ENCODE peak calls at places on chromosome 11, in ten cellular contexts. U is fibroblast of mammary gland; G is sigmoid colon; X is AG04449; K is GM13976; M is cardiac muscle cell; W is AG09319; Y is CD8-positive, alpha-beta T cell; Q is upper lobe of right lung; R is dorsolateral prefrontal cortex. D is an unnamed sample.

GRCh38 chr11:20003357-20003756 is 156.9 kb downstream of the DBX1 start:
- DNase-seq in K (no peak), X (no peak), Q (no peak), Y (no peak), W (no peak), M (no peak), G (no peak), R (no peak), U (no peak), D (no peak)

GRCh38 chr11:13110929-13111812 is 102.1 kb downstream of the RASSF10 start:
- DNase-seq in U (peak), G (no peak), R (no peak), M (no peak), W (no peak), K (no peak), Y (no peak), X (no peak), Q (no peak), D (no peak)

GRCh38 chr11:14454861-14455632 is 44.6 kb downstream of the COPB1 start:
- DNase-seq in Y (no peak), W (no peak), U (peak), M (peak), Q (no peak), K (peak), X (no peak), G (no peak), R (no peak), D (no peak)

GRCh38 chr11:1553808-1554594 is 18.1 kb downstream of the DUSP8 start:
- DNase-seq in M (no peak), U (no peak), R (no peak), X (no peak), W (no peak), G (no peak), K (no peak), Y (no peak), Q (peak), D (no peak)

GRCh38 chr11:128552783-128553661 is 34.3 kb downstream of the ETS1 start:
- DNase-seq in U (peak), X (no peak), M (no peak), Y (no peak), K (peak), G (no peak), R (peak), W (peak), Q (no peak), D (peak)

GRCh38 chr11:76824083-76824939 is 36.4 kb upstream of the ACER3 start:
- DNase-seq in X (no peak), M (no peak), W (no peak), Y (no peak), G (no peak), R (no peak), U (peak), Q (no peak), K (no peak), D (no peak)

GRCh38 chr11:64722141-64723050 is 601 bp downstream of the NRXN2 start:
- DNase-seq in X (no peak), U (no peak), Q (peak), W (no peak), R (no peak), M (no peak), Y (no peak), G (no peak), K (peak), D (no peak)

GRCh38 chr11:23725752-23726151 is 771.1 kb upstream of the LUZP2 start:
- DNase-seq in K (no peak), W (no peak), X (no peak), U (peak), G (no peak), R (no peak), M (no peak), Q (no peak), Y (no peak), D (no peak)

GRCh38 chr11:9347100-9347499 is 32.7 kb upstream of the TMEM41B start:
- DNase-seq in G (no peak), K (no peak), Q (no peak), R (no peak), U (no peak), W (no peak), Y (no peak), X (no peak), M (peak), D (no peak)

GRCh38 chr11:68064876-68065275 is 26.1 kb downstream of the TCIRG1 start:
- DNase-seq in Q (no peak), R (no peak), K (no peak), M (no peak), X (no peak), Y (no peak), W (no peak), U (no peak), G (no peak), D (no peak)

GRCh38 chr11:21105196-21105917 is 436.0 kb downstream of the NELL1 start:
- DNase-seq in K (no peak), M (no peak), W (no peak), G (no peak), Y (no peak), U (no peak), Q (no peak), X (no peak), R (no peak), D (no peak)

GRCh38 chr11:2672553-2673249 is 27.1 kb downstream of the KCNQ1OT1 start:
- DNase-seq in W (no peak), U (no peak), R (no peak), Q (peak), Y (no peak), G (peak), M (no peak), X (no peak), K (no peak), D (no peak)

GRCh38 chr11:69234171-69234570 is 59.8 kb upstream of the MYEOV start:
- DNase-seq in Q (no peak), K (no peak), G (peak), U (no peak), R (no peak), M (no peak), X (no peak), W (no peak), Y (no peak), D (no peak)

GRCh38 chr11:128251140-128251539 is 336.2 kb downstream of the ETS1 start:
- DNase-seq in W (no peak), M (no peak), Q (no peak), R (no peak), U (peak), Y (no peak), G (no peak), K (no peak), X (peak), D (no peak)

GRCh38 chr11:12235945-12236743 is 125.8 kb downstream of the MICAL2 start:
- DNase-seq in W (peak), R (peak), U (peak), Q (no peak), Y (peak), K (peak), X (no peak), M (peak), G (no peak), D (peak)

GRCh38 chr11:64088159-64089026 is 52.7 kb downstream of the FLRT1 start:
- DNase-seq in U (no peak), X (no peak), W (no peak), M (peak), Q (no peak), R (no peak), Y (no peak), G (no peak), K (no peak), D (no peak)

GRCh38 chr11:34052608-34053160 is 1.2 kb downstream of the CAPRIN1 start:
- DNase-seq in R (peak), Q (peak), G (peak), Y (peak), K (no peak), X (no peak), W (no peak), U (no peak), M (peak), D (no peak)

GRCh38 chr11:123544631-123545375 is 109.6 kb downstream of the SCN3B start:
- DNase-seq in M (no peak), U (no peak), K (no peak), Q (no peak), G (no peak), Y (no peak), X (no peak), W (no peak), R (peak), D (no peak)

GRCh38 chr11:35815556-35816315 is 128.1 kb upstream of the LDLRAD3 start:
- DNase-seq in U (peak), X (no peak), W (peak), Y (no peak), R (no peak), Q (no peak), M (no peak), G (peak), K (no peak), D (no peak)

GRCh38 chr11:66631883-66632282 is 6.6 kb upstream of the RBM4 start:
- DNase-seq in U (no peak), X (no peak), M (no peak), W (no peak), Q (no peak), G (no peak), Y (no peak), K (no peak), R (no peak), D (no peak)

GRCh38 chr11:109015283-109015682 is 350.4 kb downstream of the DDX10 start:
- DNase-seq in U (no peak), Q (no peak), M (no peak), W (no peak), R (no peak), Y (no peak), X (peak), G (no peak), K (no peak), D (no peak)

GRCh38 chr11:94855666-94856065 is 87.5 kb downstream of the AMOTL1 start:
- DNase-seq in Q (no peak), U (no peak), K (no peak), Y (no peak), R (no peak), X (no peak), G (no peak), W (no peak), M (peak), D (no peak)

GRCh38 chr11:73374130-73374529 is 2.1 kb upstream of the RELT start:
- DNase-seq in X (no peak), Q (no peak), W (no peak), R (no peak), M (no peak), G (no peak), K (no peak), Y (no peak), U (no peak), D (no peak)

GRCh38 chr11:96211433-96211832 is 131.6 kb downstream of the MAML2 start:
- DNase-seq in M (no peak), X (no peak), Q (no peak), Y (peak), W (no peak), K (no peak), G (no peak), U (no peak), R (no peak), D (no peak)

GRCh38 chr11:65095974-65096806 is at the start of gene VPS51:
- DNase-seq in Y (peak), X (no peak), K (peak), M (peak), R (peak), Q (peak), G (peak), W (peak), U (peak), D (peak)

GRCh38 chr11:34449013-34449412 is 10.3 kb downstream of the CAT start:
- DNase-seq in Y (no peak), M (no peak), K (no peak), U (no peak), Q (no peak), R (no peak), G (no peak), X (no peak), W (no peak), D (no peak)

GRCh38 chr11:72576196-72576595 is 98.0 kb downstream of the PDE2A start:
- DNase-seq in U (no peak), W (no peak), M (no peak), G (no peak), X (no peak), Q (peak), R (no peak), Y (no peak), K (no peak), D (no peak)

GRCh38 chr11:47477323-47477722 is 28.4 kb upstream of the RAPSN start:
- DNase-seq in M (no peak), Y (no peak), X (no peak), K (no peak), W (no peak), U (peak), Q (no peak), R (no peak), G (no peak), D (no peak)

GRCh38 chr11:67058506-67058905 is 1.9 kb downstream of the RHOD start:
- DNase-seq in Y (no peak), W (no peak), G (no peak), K (no peak), U (no peak), R (no peak), X (no peak), M (no peak), Q (no peak), D (no peak)

GRCh38 chr11:47611240-47611863 is 17.1 kb upstream of the C1QTNF4 start:
- DNase-seq in Y (no peak), U (no peak), K (no peak), Q (no peak), R (no peak), W (no peak), G (no peak), X (no peak), M (no peak), D (peak)

GRCh38 chr11:3155216-3155615 is 9.9 kb downstream of the OSBPL5 start:
- DNase-seq in G (no peak), M (no peak), K (no peak), Y (no peak), Q (peak), R (no peak), X (no peak), U (no peak), W (no peak), D (no peak)

GRCh38 chr11:48104562-48104924 is 112.1 kb upstream of the OR4B1 start:
- DNase-seq in M (no peak), X (no peak), R (no peak), G (no peak), W (no peak), Q (no peak), Y (no peak), K (no peak), U (no peak), D (no peak)

GRCh38 chr11:43567396-43567975 is 113.1 kb upstream of the HSD17B12 start:
- DNase-seq in K (peak), Y (no peak), U (peak), R (no peak), M (peak), X (no peak), G (no peak), W (peak), Q (no peak), D (no peak)

GRCh38 chr11:22477312-22477711 is 139.1 kb downstream of the SLC17A6 start:
- DNase-seq in Y (no peak), X (no peak), W (no peak), G (no peak), R (no peak), Q (no peak), M (no peak), K (no peak), U (peak), D (no peak)

GRCh38 chr11:101061606-101062005 is 68.0 kb downstream of the PGR start:
- DNase-seq in K (no peak), X (peak), W (no peak), Y (no peak), Q (no peak), U (no peak), M (peak), G (no peak), R (no peak), D (no peak)

GRCh38 chr11:122656631-122657101 is 1.1 kb downstream of the UBASH3B start:
- DNase-seq in U (peak), K (peak), M (peak), R (peak), G (peak), Y (peak), Q (peak), X (no peak), W (no peak), D (no peak)

GRCh38 chr11:774873-775592 is 2.3 kb downstream of the GATD1 start:
- DNase-seq in Y (no peak), R (peak), X (no peak), U (peak), W (no peak), Q (peak), K (no peak), G (peak), M (no peak), D (no peak)

GRCh38 chr11:326592-326841 is 5.9 kb upstream of the IFITM3 start:
- DNase-seq in Q (no peak), G (no peak), R (no peak), W (no peak), M (no peak), Y (no peak), K (no peak), U (no peak), X (no peak), D (no peak)

GRCh38 chr11:30573951-30574350 is 12.2 kb downstream of the MPPED2 start:
- DNase-seq in G (no peak), U (no peak), W (no peak), K (no peak), Q (no peak), R (no peak), Y (no peak), M (no peak), X (no peak), D (no peak)

GRCh38 chr11:58963551-58964075 is 24.3 kb downstream of the GLYATL1 start:
- DNase-seq in W (no peak), X (no peak), Y (no peak), G (no peak), U (peak), Q (no peak), M (peak), K (no peak), R (no peak), D (no peak)

GRCh38 chr11:58957922-58958321 is 18.6 kb downstream of the GLYATL1 start:
- DNase-seq in R (no peak), U (peak), Q (no peak), M (no peak), G (no peak), X (no peak), K (peak), Y (no peak), W (no peak), D (no peak)

GRCh38 chr11:58958500-58958899 is 19.2 kb downstream of the GLYATL1 start:
- DNase-seq in U (peak), W (no peak), K (peak), Y (peak), X (no peak), G (no peak), R (no peak), Q (no peak), M (peak), D (no peak)
- TF ChIP-seq CTCF in U (peak), W (peak), K (peak), Y (peak), X (no peak), G (no peak), R (peak), Q (peak), M (peak), D (peak)

GRCh38 chr11:28671326-28671725 is 563.1 kb downstream of the METTL15 start:
- DNase-seq in Y (no peak), W (no peak), Q (no peak), M (no peak), K (no peak), U (no peak), G (no peak), X (no peak), R (no peak), D (no peak)

GRCh38 chr11:28673687-28674431 is 565.7 kb downstream of the METTL15 start:
- DNase-seq in Q (no peak), X (no peak), W (peak), M (no peak), Y (no peak), U (peak), K (no peak), R (no peak), G (no peak), D (no peak)

GRCh38 chr11:28675183-28675582 is 567.0 kb downstream of the METTL15 start:
- DNase-seq in U (peak), K (no peak), W (no peak), Q (no peak), R (no peak), X (no peak), M (no peak), G (no peak), Y (no peak), D (no peak)

GRCh38 chr11:28677719-28678118 is 569.5 kb downstream of the METTL15 start:
- DNase-seq in G (no peak), W (no peak), X (no peak), R (no peak), K (no peak), U (no peak), Q (no peak), M (no peak), Y (no peak), D (no peak)

DNA sequence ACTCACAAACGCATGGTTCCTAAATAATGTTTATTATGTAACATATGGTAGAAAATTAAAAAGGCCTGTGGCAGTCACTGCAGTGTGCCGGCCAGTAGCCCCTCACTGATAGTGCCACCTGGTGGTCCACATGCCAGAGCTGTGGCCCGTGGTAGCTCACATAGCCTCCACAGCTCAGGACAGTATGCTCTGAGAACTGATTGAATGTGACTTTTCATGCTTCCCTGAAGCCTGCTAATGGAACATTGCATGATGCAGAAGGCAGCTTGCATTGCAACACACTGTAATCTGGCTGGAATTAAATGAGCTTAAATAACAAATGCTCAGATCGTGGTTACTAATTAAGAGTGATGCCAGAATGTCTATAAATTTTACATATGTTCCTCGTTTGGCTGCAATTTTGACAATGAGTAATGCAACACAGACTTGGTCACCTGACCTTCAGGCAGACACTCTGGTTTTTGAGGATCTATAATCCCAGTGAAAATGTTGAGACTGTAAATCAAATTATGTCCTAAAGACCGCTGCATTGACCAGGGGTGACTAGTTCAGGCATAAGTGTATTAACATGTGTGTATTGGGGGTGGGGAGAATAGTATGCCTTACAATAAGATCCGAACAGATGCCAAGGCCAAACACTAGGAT is 566.4 kb downstream of the METTL15 start:
- DNase-seq in Q (no peak), U (peak), Y (no peak), G (no peak), R (no peak), K (no peak), M (peak), W (peak), X (peak), D (no peak)
- TF ChIP-seq CTCF in Q (no peak), U (peak), Y (no peak), G (no peak), R (no peak), K (no peak), M (peak), W (peak), X (peak), D (peak)

GRCh38 chr11:113771964-113772363 is 1.5 kb downstream of the ZW10 start:
- DNase-seq in G (no peak), R (no peak), U (no peak), W (no peak), M (no peak), K (no peak), Y (no peak), Q (no peak), X (no peak), D (no peak)

GRCh38 chr11:113773416-113774173 is at the start of gene ZW10:
- DNase-seq in R (peak), U (peak), M (peak), Y (peak), G (peak), W (peak), K (peak), X (peak), Q (peak), D (peak)

GRCh38 chr11:113773092-113773415 is 438 bp downstream of the ZW10 start:
- DNase-seq in R (no peak), Q (no peak), X (no peak), Y (no peak), K (no peak), M (peak), G (peak), W (no peak), U (peak), D (no peak)

GRCh38 chr11:113778111-113778910 is 1.3 kb upstream of the CLDN25 start:
- DNase-seq in M (peak), R (peak), X (no peak), K (no peak), W (no peak), Q (no peak), G (no peak), Y (no peak), U (peak), D (no peak)

GRCh38 chr11:113774174-113774503 is 647 bp upstream of the ZW10 start:
- DNase-seq in K (no peak), Y (no peak), R (no peak), G (no peak), W (no peak), U (no peak), X (no peak), Q (no peak), M (no peak), D (no peak)
- TF ChIP-seq CTCF in K (no peak), Y (peak), R (no peak), G (no peak), W (no peak), U (no peak), X (no peak), Q (no peak), M (no peak), D (no peak)

GRCh38 chr11:102617491-102618026 is 7.6 kb downstream of the MMP20 start:
- DNase-seq in X (no peak), Y (no peak), M (no peak), W (no peak), Q (no peak), G (no peak), K (no peak), R (no peak), U (no peak), D (no peak)

GRCh38 chr11:102615077-102615893 is 9.8 kb downstream of the MMP20 start:
- DNase-seq in Y (no peak), M (no peak), X (no peak), W (no peak), G (no peak), Q (no peak), K (no peak), U (no peak), R (no peak), D (no peak)

GRCh38 chr11:102615894-102616432 is 9.2 kb downstream of the MMP20 start:
- DNase-seq in W (no peak), G (no peak), K (no peak), M (no peak), R (no peak), U (no peak), X (no peak), Q (no peak), Y (no peak), D (no peak)

GRCh38 chr11:102613455-102613854 is 11.7 kb downstream of the MMP20 start:
- DNase-seq in Y (no peak), G (no peak), U (no peak), X (no peak), M (no peak), R (no peak), W (no peak), Q (no peak), K (no peak), D (no peak)

GRCh38 chr11:102614485-102614884 is 10.6 kb downstream of the MMP20 start:
- DNase-seq in M (no peak), Q (no peak), X (no peak), K (no peak), G (no peak), U (no peak), R (no peak), W (no peak), Y (no peak), D (no peak)
- TF ChIP-seq CTCF in M (no peak), Q (no peak), X (no peak), K (peak), G (no peak), U (no peak), R (no peak), W (no peak), Y (no peak), D (peak)

GRCh38 chr11:119983240-119983732 is 154.6 kb downstream of the TRIM29 start:
- DNase-seq in K (no peak), U (no peak), G (no peak), M (no peak), R (no peak), Y (no peak), Q (no peak), W (no peak), X (no peak), D (no peak)
- TF ChIP-seq CTCF in K (no peak), U (no peak), G (no peak), M (no peak), R (no peak), Y (no peak), Q (no peak), W (no peak), X (no peak), D (no peak)

D was measured in GM12864.